ENCODE peak calls at places on chromosome 11, in nine cellular contexts. N is NCI-H1048; M is activated effector memory CD4-positive, alpha-beta T cell treated with anti-CD3 and anti-CD28 coated beads, Interleukin-2, amount 50 U/mL, for 16 hours; U is germinal center; H is hypothalamus; G is ureter; X is Daoy; A is tibial artery; O is activated T-helper 1 cell treated with anti-CD3 and anti-CD28 coated beads, Interleukin-2, amount 50 U/mL, for 16 hours. E is an unnamed sample.

GRCh38 chr11:59429924-59430516 is 3.8 kb upstream of the OR5A2 start:
- DNase-seq in N (peak), H (no peak), O (no peak), A (no peak), X (peak), G (no peak), U (peak), M (no peak), E (peak)

GRCh38 chr11:2317354-2318050 is 15.7 kb downstream of the TSPAN32 start:
- DNase-seq in H (no peak), G (no peak), O (no peak), M (peak), X (no peak), A (no peak), U (no peak), N (no peak), E (no peak)

GRCh38 chr11:133920109-133920990 is 36.4 kb downstream of the IGSF9B start:
- DNase-seq in A (no peak), U (no peak), O (no peak), G (no peak), M (no peak), X (no peak), N (no peak), H (no peak), E (no peak)

GRCh38 chr11:117356126-117356761 is 28.6 kb downstream of the CEP164 start:
- DNase-seq in U (no peak), X (no peak), N (no peak), H (no peak), O (no peak), M (no peak), G (no peak), A (no peak), E (no peak)

GRCh38 chr11:92915551-92915950 is 53.9 kb upstream of the MTNR1B start:
- DNase-seq in M (no peak), X (no peak), N (no peak), O (no peak), U (no peak), A (no peak), H (no peak), G (no peak), E (no peak)

GRCh38 chr11:111378773-111379499 is at the start of gene POU2AF1:
- DNase-seq in A (no peak), G (no peak), N (no peak), U (peak), O (peak), H (no peak), M (peak), X (peak), E (no peak)

GRCh38 chr11:88213406-88213805 is 38.2 kb upstream of the RAB38 start:
- DNase-seq in H (no peak), X (no peak), G (no peak), U (no peak), N (no peak), O (no peak), A (no peak), M (no peak), E (no peak)

GRCh38 chr11:15956302-15956701 is 400.0 kb downstream of the SOX6 start:
- DNase-seq in O (no peak), H (no peak), N (no peak), U (no peak), G (no peak), X (no peak), M (no peak), A (no peak), E (no peak)

GRCh38 chr11:69799582-69799981 is 19.6 kb downstream of the FGF3 start:
- DNase-seq in U (peak), G (no peak), O (no peak), H (no peak), A (no peak), N (no peak), M (no peak), X (peak), E (peak)

GRCh38 chr11:23555085-23555484 is 694.8 kb upstream of the CCDC179 start:
- DNase-seq in N (no peak), U (no peak), M (no peak), A (no peak), H (no peak), G (no peak), O (no peak), X (no peak), E (no peak)

GRCh38 chr11:69770525-69770924 is 4.6 kb downstream of the FGF4 start:
- DNase-seq in A (no peak), N (no peak), O (no peak), U (no peak), X (no peak), M (no peak), H (no peak), G (no peak), E (peak)

GRCh38 chr11:122077459-122077858 is 38.6 kb downstream of the BLID start:
- DNase-seq in G (no peak), U (no peak), M (no peak), O (no peak), A (no peak), N (no peak), X (no peak), H (no peak), E (no peak)

GRCh38 chr11:80320226-80320625 is 879.4 kb upstream of the TENM4 start:
- DNase-seq in O (no peak), G (no peak), N (no peak), M (no peak), X (no peak), H (no peak), U (no peak), A (no peak), E (no peak)

GRCh38 chr11:73980001-73980960 is 2.4 kb downstream of the UCP2 start:
- DNase-seq in H (peak), N (no peak), X (no peak), G (peak), A (peak), O (peak), U (peak), M (peak), E (no peak)

GRCh38 chr11:12678092-12678491 is 3.9 kb downstream of the TEAD1 start:
- DNase-seq in X (no peak), G (no peak), O (no peak), N (no peak), A (no peak), H (no peak), U (no peak), M (no peak), E (no peak)

GRCh38 chr11:75426720-75427086 is 6.3 kb downstream of the KLHL35 start:
- DNase-seq in A (no peak), H (no peak), M (no peak), X (no peak), G (no peak), N (no peak), O (no peak), U (no peak), E (no peak)

GRCh38 chr11:58928082-58928574 is 11.2 kb upstream of the GLYATL1 start:
- DNase-seq in H (no peak), U (no peak), O (no peak), N (no peak), X (no peak), A (no peak), M (no peak), G (no peak), E (no peak)

GRCh38 chr11:808427-809286 is 1.1 kb upstream of the RPLP2 start:
- DNase-seq in M (peak), H (no peak), G (no peak), X (peak), N (no peak), O (no peak), A (no peak), U (no peak), E (no peak)

GRCh38 chr11:117792241-117792640 is 4.8 kb downstream of the DSCAML1 start:
- DNase-seq in N (no peak), X (no peak), U (no peak), A (no peak), H (no peak), M (no peak), O (no peak), G (no peak), E (no peak)

GRCh38 chr11:83249972-83250593 is 36.1 kb downstream of the CCDC90B start:
- DNase-seq in M (no peak), H (no peak), X (peak), G (no peak), U (peak), O (no peak), A (no peak), N (no peak), E (peak)

GRCh38 chr11:504994-505344 is 2.1 kb downstream of the RNH1 start:
- DNase-seq in H (no peak), N (no peak), A (no peak), M (no peak), O (no peak), X (no peak), G (no peak), U (no peak), E (no peak)

GRCh38 chr11:109783842-109784241 is 309.4 kb upstream of the ZC3H12C start:
- DNase-seq in N (no peak), H (no peak), M (no peak), G (no peak), U (no peak), X (no peak), O (no peak), A (no peak), E (no peak)

GRCh38 chr11:47989779-47990178 is 9.4 kb downstream of the PTPRJ start:
- DNase-seq in A (no peak), N (no peak), U (no peak), M (no peak), H (no peak), X (no peak), G (no peak), O (no peak), E (no peak)